ENCODE peak calls at places on chromosomes 6 and 20, in four cellular contexts. U is body of pancreas, O is Panc1, N is tibial artery. J is an unnamed sample.

GRCh38 chr6:149176971-149177667 is 140.4 kb upstream of the TAB2 start:
- DNase-seq in U (peak; percentile 80), O (no peak), N (no peak), J (no peak)

GRCh38 chr20:50048420-50049166 is 64.4 kb downstream of the UBE2V1 start:
- DNase-seq in N (no peak), O (no peak), U (no peak), J (no peak)

GRCh38 chr6:122068291-122068769 is 331.1 kb upstream of the HSF2 start:
- DNase-seq in O (no peak), N (no peak), U (no peak), J (no peak)

GRCh38 chr6:44505751-44506150 is 118.2 kb downstream of the CDC5L start:
- DNase-seq in N (no peak), U (no peak), O (no peak), J (no peak)

GRCh38 chr6:138464085-138464484 is 35.2 kb downstream of the NHSL1 start:
- DNase-seq in O (no peak), U (no peak), N (no peak), J (no peak)

GRCh38 chr20:23042270-23042669 is 7.2 kb downstream of the SSTR4 start:
- DNase-seq in O (no peak), N (no peak), U (no peak), J (no peak)

GRCh38 chr6:87766211-87766610 is 64.2 kb upstream of the AKIRIN2 start:
- DNase-seq in U (no peak), O (no peak), N (no peak), J (no peak)

GRCh38 chr6:34350100-34350936 is 42.2 kb downstream of the NUDT3 start:
- DNase-seq in N (no peak), O (no peak), U (no peak), J (no peak)

GRCh38 chr6:36793913-36794703 is 45.1 kb downstream of the CPNE5 start:
- DNase-seq in U (no peak), O (no peak), N (no peak), J (no peak)

GRCh38 chr6:155186052-155186658 is 77.7 kb upstream of the CLDN20 start:
- DNase-seq in O (no peak), N (no peak), U (no peak), J (no peak)

GRCh38 chr6:150372051-150372450 is 3.2 kb downstream of the IYD start:
- DNase-seq in N (no peak), O (no peak), U (no peak), J (no peak)

GRCh38 chr20:63695419-63696310 is 787 bp upstream of the TNFRSF6B start:
- DNase-seq in U (no peak), N (no peak), O (no peak), J (no peak)

GRCh38 chr6:36039113-36039512 is 11.5 kb downstream of the MAPK14 start:
- DNase-seq in N (no peak), U (no peak), O (no peak), J (no peak)

GRCh38 chr6:126481319-126481718 is 141.4 kb downstream of the CENPW start:
- DNase-seq in U (no peak), O (no peak), N (no peak), J (no peak)

GRCh38 chr6:10202111-10202510 is 212.8 kb downstream of the TFAP2A start:
- DNase-seq in U (no peak), N (no peak), O (no peak), J (peak; percentile 69)

GRCh38 chr6:163536770-163537169 is 122.3 kb downstream of the QKI start:
- DNase-seq in N (no peak), U (no peak), O (no peak), J (no peak)

GRCh38 chr6:101462576-101462975 is 69.1 kb downstream of the GRIK2 start:
- DNase-seq in O (no peak), N (no peak), U (no peak), J (no peak)

GRCh38 chr20:10984899-10985298 is 311.1 kb upstream of the JAG1 start:
- DNase-seq in U (no peak), N (no peak), O (no peak), J (no peak)

GRCh38 chr6:43491750-43492661 is 14.6 kb downstream of the TJAP1 start:
- DNase-seq in N (peak; percentile 83), U (peak; percentile 52), O (no peak), J (no peak)

GRCh38 chr6:134714679-134715078 is 235.2 kb downstream of the ALDH8A1 start:
- DNase-seq in U (no peak), O (no peak), N (no peak), J (no peak)

GRCh38 chr6:144008501-144009245 is 614 bp upstream of the PLAGL1 start:
- DNase-seq in O (no peak), U (peak; percentile 75), N (no peak), J (no peak)

GRCh38 chr20:2767768-2768631 is 32.4 kb downstream of the CPXM1 start:
- DNase-seq in U (peak; percentile 93), O (no peak), N (peak; percentile 52), J (no peak)

GRCh38 chr6:136971609-136972008 is 49.5 kb downstream of the SLC35D3 start:
- DNase-seq in N (no peak), O (no peak), U (no peak), J (no peak)

GRCh38 chr6:136968831-136969230 is 46.7 kb downstream of the SLC35D3 start:
- DNase-seq in U (peak; percentile 33), N (no peak), O (no peak), J (no peak)

GRCh38 chr6:136969433-136969832 is 47.3 kb downstream of the SLC35D3 start:
- DNase-seq in O (no peak), U (no peak), N (no peak), J (no peak)

GRCh38 chr6:136969930-136970329 is 47.8 kb downstream of the SLC35D3 start:
- DNase-seq in U (peak; percentile 30), O (no peak), N (no peak), J (no peak)

GRCh38 chr6:136967874-136968752 is 46.0 kb downstream of the SLC35D3 start:
- DNase-seq in O (peak; percentile 51), N (peak; percentile 59), U (peak; percentile 86), J (peak; percentile 56)
- H3K4me1 ChIP-seq in O (no peaks in the 10 kb centered on the region), N (peaks cover 3% of the 10 kb centered on the region), U (peaks cover 6% of the 10 kb centered on the region), J (peaks cover 4% of the 10 kb centered on the region)

GRCh38 chr6:2842139-2842552 is 483 bp upstream of the SERPINB1 start:
- DNase-seq in O (no peak), N (no peak), U (no peak), J (no peak)

GRCh38 chr6:2839982-2840793 is 1.5 kb downstream of the SERPINB1 start:
- DNase-seq in N (no peak), U (peak; percentile 41), O (no peak), J (no peak)

GRCh38 chr6:2840794-2841061 is 935 bp downstream of the SERPINB1 start:
- DNase-seq in U (no peak), O (no peak), N (no peak), J (no peak)

GRCh38 chr6:2841264-2842138 is at the start of gene SERPINB1:
- DNase-seq in U (peak; percentile 94), O (no peak), N (peak; percentile 88), J (no peak)

DNA sequence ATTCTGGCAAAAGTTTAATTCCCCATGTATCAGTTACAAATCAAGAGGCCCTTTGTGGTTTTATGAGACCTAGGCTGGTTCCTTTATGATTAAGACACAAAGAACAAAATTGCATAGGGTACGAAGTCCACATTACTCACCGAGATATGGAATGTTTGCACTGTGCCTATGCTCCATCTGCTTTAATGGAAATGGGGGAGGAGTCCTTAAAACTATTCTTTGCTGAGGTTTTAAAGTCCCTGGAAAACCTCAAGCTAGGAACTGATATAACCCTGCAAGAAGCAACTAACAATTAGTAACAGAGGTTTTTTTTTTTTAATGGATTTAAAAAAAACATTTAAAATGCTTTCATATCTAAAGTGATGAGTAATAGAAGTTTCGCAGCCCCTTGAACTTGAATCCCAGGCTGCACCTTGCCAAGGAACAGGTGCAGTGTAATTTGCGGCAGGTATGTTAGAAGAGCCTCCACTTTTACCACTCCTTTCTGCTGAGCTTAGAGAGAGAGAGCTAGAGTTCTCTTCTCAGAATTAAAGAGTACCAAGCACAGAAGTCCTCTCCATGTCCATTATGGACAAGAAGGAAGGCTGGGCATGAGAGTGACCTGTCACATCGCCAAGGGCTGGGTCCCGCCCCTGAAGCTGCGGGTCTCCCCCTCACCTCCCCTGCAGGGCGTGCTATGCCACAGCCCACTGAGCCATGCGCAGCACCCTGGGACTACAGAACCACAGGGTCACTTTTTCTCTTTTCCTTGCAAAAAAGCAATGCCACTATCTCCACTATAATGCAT is 2.3 kb downstream of the SERPINB1 start:
- DNase-seq in N (no peak), U (peak; percentile 60), O (peak; percentile 78), J (no peak)
- H3K27ac ChIP-seq in N (no peak overlapping the region), U (peak overlapping the region; percentile 92), O (peak overlapping the region; percentile 87), J (peak overlapping the region; percentile 86)

GRCh38 chr20:62361799-62362589 is 5.1 kb downstream of the LAMA5 start:
- DNase-seq in U (peak; percentile 70), N (no peak), O (no peak), J (no peak)

GRCh38 chr20:62364911-62365736 is 2.0 kb downstream of the LAMA5 start:
- DNase-seq in U (peak; percentile 41), O (no peak), N (peak; percentile 76), J (no peak)

GRCh38 chr20:62362590-62362940 is 4.5 kb downstream of the LAMA5 start:
- DNase-seq in O (no peak), N (no peak), U (no peak), J (no peak)

GRCh38 chr20:62363920-62364851 is 2.9 kb downstream of the LAMA5 start:
- DNase-seq in U (no peak), N (no peak), O (no peak), J (no peak)

DNA sequence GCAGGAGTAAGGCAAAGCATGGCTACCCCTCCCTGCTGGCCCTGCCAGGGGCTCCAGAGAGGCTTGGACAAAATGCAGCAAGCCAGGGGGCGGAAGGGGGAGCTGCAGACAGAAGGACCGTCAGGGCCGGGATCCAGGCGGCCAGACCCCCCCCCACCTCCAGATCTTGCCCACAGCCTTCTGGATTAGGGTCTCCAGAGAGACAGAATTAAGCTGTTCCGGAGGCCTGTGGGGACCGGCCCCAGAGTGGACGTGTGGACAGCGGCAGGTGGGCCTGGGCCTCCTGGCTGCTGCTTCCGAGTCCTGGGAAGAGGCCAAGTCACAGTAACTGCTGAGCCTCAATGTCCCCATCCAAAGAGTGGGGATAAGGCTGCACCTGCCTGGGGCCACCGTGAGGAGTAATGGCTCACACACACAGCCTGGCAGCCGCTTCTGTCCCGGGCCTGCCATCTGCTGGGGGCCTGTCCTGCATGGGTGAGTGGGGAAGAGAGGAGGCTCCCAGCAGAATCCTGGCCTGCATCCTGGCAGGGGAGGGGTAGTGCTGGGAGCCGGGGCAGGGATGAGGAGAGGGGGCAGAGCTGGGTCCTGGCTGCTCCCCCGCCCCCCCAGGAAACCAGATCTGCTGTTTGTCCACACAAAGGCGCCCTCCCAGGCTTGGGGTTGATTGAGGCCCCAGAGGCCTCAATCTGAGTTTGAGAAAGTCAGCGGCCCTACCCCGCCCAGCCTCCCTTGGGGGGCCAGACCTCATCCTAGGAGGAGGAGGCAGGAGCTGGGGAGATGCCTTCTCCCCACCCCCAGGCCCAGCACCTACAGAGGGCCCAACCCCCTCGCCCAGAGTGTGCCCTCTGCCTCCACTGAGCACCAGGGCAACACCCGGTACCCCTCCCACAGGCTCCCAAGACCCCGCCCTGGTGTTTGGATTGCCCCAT is 3.9 kb downstream of the LAMA5 start:
- DNase-seq in U (no peak), O (no peak), N (no peak), J (no peak)
- H3K4me1 ChIP-seq in U (peaks cover 85% of the 10 kb centered on the region), O (peaks cover 70% of the 10 kb centered on the region), N (peaks cover 92% of the 10 kb centered on the region), J (peaks cover 69% of the 10 kb centered on the region)

GRCh38 chr6:21883528-21883927 is 290.0 kb downstream of the SOX4 start:
- DNase-seq in U (no peak), N (no peak), O (no peak), J (no peak)

GRCh38 chr6:21886601-21887091 is 293.1 kb downstream of the SOX4 start:
- DNase-seq in U (no peak), O (no peak), N (no peak), J (no peak)

GRCh38 chr6:21883929-21884328 is 290.4 kb downstream of the SOX4 start:
- DNase-seq in N (no peak), O (no peak), U (no peak), J (no peak)

GRCh38 chr6:21885532-21886089 is 292.1 kb downstream of the SOX4 start:
- DNase-seq in N (peak; percentile 47), O (no peak), U (peak; percentile 25), J (no peak)

GRCh38 chr6:21885101-21885500 is 291.6 kb downstream of the SOX4 start:
- DNase-seq in U (no peak), O (no peak), N (no peak), J (no peak)
- H3K27ac ChIP-seq in U (no peak overlapping the region), O (no peak overlapping the region), N (peak overlapping the region; percentile 69), J (no peak overlapping the region)